ENCODE peak calls at places on chromosomes 13 and 19, in six cellular contexts. One of them, this sample, is unnamed.

GRCh38 chr19:4760285-4760650 is 31.3 kb upstream of the FEM1A start:
- DNase-seq in amniotic epithelial cell: no peak
- DNase-seq in stromal cell of bone marrow: no peak
- DNase-seq in pancreas: no peak
- DNase-seq in natural killer cell: no peak
- DNase-seq in stimulated activated CD8-positive, alpha-beta memory T cell treated with anti-CD3 and anti-CD28 coated beads, Interleukin-2, amount 100 ng/mL, for 1 hour: no peak
- DNase-seq in this sample: no peak

GRCh38 chr13:52159159-52159982 is at the start of gene NEK3:
- DNase-seq in amniotic epithelial cell: peak; percentile 69
- DNase-seq in stromal cell of bone marrow: peak; percentile 50
- DNase-seq in pancreas: peak; percentile 67
- DNase-seq in natural killer cell: peak; percentile 70
- DNase-seq in stimulated activated CD8-positive, alpha-beta memory T cell treated with anti-CD3 and anti-CD28 coated beads, Interleukin-2, amount 100 ng/mL, for 1 hour: peak; percentile 19
- DNase-seq in this sample: peak; percentile 66

GRCh38 chr13:99425485-99426341 is 75.6 kb upstream of the TM9SF2 start:
- DNase-seq in amniotic epithelial cell: no peak
- DNase-seq in stromal cell of bone marrow: no peak
- DNase-seq in pancreas: no peak
- DNase-seq in natural killer cell: no peak
- DNase-seq in stimulated activated CD8-positive, alpha-beta memory T cell treated with anti-CD3 and anti-CD28 coated beads, Interleukin-2, amount 100 ng/mL, for 1 hour: no peak
- DNase-seq in this sample: peak; percentile 37

GRCh38 chr13:30847697-30848307 is 58.3 kb upstream of the MEDAG start:
- DNase-seq in amniotic epithelial cell: peak; percentile 100
- DNase-seq in stromal cell of bone marrow: peak; percentile 100
- DNase-seq in pancreas: no peak
- DNase-seq in natural killer cell: no peak
- DNase-seq in stimulated activated CD8-positive, alpha-beta memory T cell treated with anti-CD3 and anti-CD28 coated beads, Interleukin-2, amount 100 ng/mL, for 1 hour: no peak
- DNase-seq in this sample: no peak

GRCh38 chr13:69292789-69293425 is 814.7 kb upstream of the ATXN8OS start:
- DNase-seq in amniotic epithelial cell: no peak
- DNase-seq in stromal cell of bone marrow: no peak
- DNase-seq in pancreas: no peak
- DNase-seq in natural killer cell: no peak
- DNase-seq in stimulated activated CD8-positive, alpha-beta memory T cell treated with anti-CD3 and anti-CD28 coated beads, Interleukin-2, amount 100 ng/mL, for 1 hour: no peak
- DNase-seq in this sample: no peak

GRCh38 chr19:5117421-5117820 is 148.5 kb downstream of the KDM4B start:
- DNase-seq in amniotic epithelial cell: no peak
- DNase-seq in stromal cell of bone marrow: no peak
- DNase-seq in pancreas: no peak
- DNase-seq in natural killer cell: no peak
- DNase-seq in stimulated activated CD8-positive, alpha-beta memory T cell treated with anti-CD3 and anti-CD28 coated beads, Interleukin-2, amount 100 ng/mL, for 1 hour: no peak
- DNase-seq in this sample: no peak

GRCh38 chr13:46964789-46965527 is 68.1 kb upstream of the HTR2A start:
- DNase-seq in amniotic epithelial cell: peak; percentile 28
- DNase-seq in stromal cell of bone marrow: peak; percentile 68
- DNase-seq in pancreas: no peak
- DNase-seq in natural killer cell: no peak
- DNase-seq in stimulated activated CD8-positive, alpha-beta memory T cell treated with anti-CD3 and anti-CD28 coated beads, Interleukin-2, amount 100 ng/mL, for 1 hour: no peak
- DNase-seq in this sample: no peak

GRCh38 chr13:112245959-112246358 is 130.2 kb upstream of the SPACA7 start:
- DNase-seq in amniotic epithelial cell: no peak
- DNase-seq in stromal cell of bone marrow: no peak
- DNase-seq in pancreas: no peak
- DNase-seq in natural killer cell: no peak
- DNase-seq in stimulated activated CD8-positive, alpha-beta memory T cell treated with anti-CD3 and anti-CD28 coated beads, Interleukin-2, amount 100 ng/mL, for 1 hour: no peak
- DNase-seq in this sample: no peak

GRCh38 chr13:81194362-81194761 is 853.4 kb upstream of the SPRY2 start:
- DNase-seq in amniotic epithelial cell: no peak
- DNase-seq in stromal cell of bone marrow: no peak
- DNase-seq in pancreas: no peak
- DNase-seq in natural killer cell: no peak
- DNase-seq in stimulated activated CD8-positive, alpha-beta memory T cell treated with anti-CD3 and anti-CD28 coated beads, Interleukin-2, amount 100 ng/mL, for 1 hour: no peak
- DNase-seq in this sample: no peak

GRCh38 chr13:114019367-114019766 is 45.5 kb upstream of the C13orf46 start:
- DNase-seq in amniotic epithelial cell: no peak
- DNase-seq in stromal cell of bone marrow: no peak
- DNase-seq in pancreas: no peak
- DNase-seq in natural killer cell: no peak
- DNase-seq in stimulated activated CD8-positive, alpha-beta memory T cell treated with anti-CD3 and anti-CD28 coated beads, Interleukin-2, amount 100 ng/mL, for 1 hour: peak; percentile 24
- DNase-seq in this sample: no peak

GRCh38 chr19:703651-704446 is 4.9 kb upstream of the PALM start:
- DNase-seq in amniotic epithelial cell: peak; percentile 37
- DNase-seq in stromal cell of bone marrow: no peak
- DNase-seq in pancreas: peak; percentile 51
- DNase-seq in natural killer cell: peak; percentile 73
- DNase-seq in stimulated activated CD8-positive, alpha-beta memory T cell treated with anti-CD3 and anti-CD28 coated beads, Interleukin-2, amount 100 ng/mL, for 1 hour: peak; percentile 50
- DNase-seq in this sample: peak; percentile 84

GRCh38 chr19:54109651-54110050 is 5.8 kb downstream of the TFPT start:
- DNase-seq in amniotic epithelial cell: no peak
- DNase-seq in stromal cell of bone marrow: no peak
- DNase-seq in pancreas: no peak
- DNase-seq in natural killer cell: no peak
- DNase-seq in stimulated activated CD8-positive, alpha-beta memory T cell treated with anti-CD3 and anti-CD28 coated beads, Interleukin-2, amount 100 ng/mL, for 1 hour: no peak
- DNase-seq in this sample: no peak

GRCh38 chr13:114035583-114036501 is 62.0 kb upstream of the C13orf46 start:
- DNase-seq in amniotic epithelial cell: no peak
- DNase-seq in stromal cell of bone marrow: no peak
- DNase-seq in pancreas: no peak
- DNase-seq in natural killer cell: no peak
- DNase-seq in stimulated activated CD8-positive, alpha-beta memory T cell treated with anti-CD3 and anti-CD28 coated beads, Interleukin-2, amount 100 ng/mL, for 1 hour: no peak
- DNase-seq in this sample: no peak

GRCh38 chr19:49700563-49700962 is 9.6 kb downstream of the CPT1C start:
- DNase-seq in amniotic epithelial cell: no peak
- DNase-seq in stromal cell of bone marrow: no peak
- DNase-seq in pancreas: no peak
- DNase-seq in natural killer cell: no peak
- DNase-seq in stimulated activated CD8-positive, alpha-beta memory T cell treated with anti-CD3 and anti-CD28 coated beads, Interleukin-2, amount 100 ng/mL, for 1 hour: no peak
- DNase-seq in this sample: no peak

GRCh38 chr19:45809643-45810159 is 5.4 kb downstream of the RSPH6A start:
- DNase-seq in amniotic epithelial cell: peak; percentile 73
- DNase-seq in stromal cell of bone marrow: peak; percentile 41
- DNase-seq in pancreas: no peak
- DNase-seq in natural killer cell: no peak
- DNase-seq in stimulated activated CD8-positive, alpha-beta memory T cell treated with anti-CD3 and anti-CD28 coated beads, Interleukin-2, amount 100 ng/mL, for 1 hour: no peak
- DNase-seq in this sample: no peak

GRCh38 chr13:51148223-51148951 is 37.3 kb upstream of the C13orf42 start:
- DNase-seq in amniotic epithelial cell: no peak
- DNase-seq in stromal cell of bone marrow: no peak
- DNase-seq in pancreas: no peak
- DNase-seq in natural killer cell: no peak
- DNase-seq in stimulated activated CD8-positive, alpha-beta memory T cell treated with anti-CD3 and anti-CD28 coated beads, Interleukin-2, amount 100 ng/mL, for 1 hour: no peak
- DNase-seq in this sample: no peak

GRCh38 chr13:64917566-64917965 is 2312.6 kb downstream of the PCDH9 start:
- DNase-seq in amniotic epithelial cell: no peak
- DNase-seq in stromal cell of bone marrow: no peak
- DNase-seq in pancreas: no peak
- DNase-seq in natural killer cell: no peak
- DNase-seq in stimulated activated CD8-positive, alpha-beta memory T cell treated with anti-CD3 and anti-CD28 coated beads, Interleukin-2, amount 100 ng/mL, for 1 hour: no peak
- DNase-seq in this sample: no peak

GRCh38 chr13:66461021-66461420 is 769.1 kb downstream of the PCDH9 start:
- DNase-seq in amniotic epithelial cell: peak; percentile 33
- DNase-seq in stromal cell of bone marrow: peak; percentile 17
- DNase-seq in pancreas: no peak
- DNase-seq in natural killer cell: no peak
- DNase-seq in stimulated activated CD8-positive, alpha-beta memory T cell treated with anti-CD3 and anti-CD28 coated beads, Interleukin-2, amount 100 ng/mL, for 1 hour: no peak
- DNase-seq in this sample: no peak

GRCh38 chr13:73754727-73755292 is 379.4 kb downstream of the KLF12 start:
- DNase-seq in amniotic epithelial cell: peak; percentile 64
- DNase-seq in stromal cell of bone marrow: peak; percentile 38
- DNase-seq in pancreas: peak; percentile 18
- DNase-seq in natural killer cell: no peak
- DNase-seq in stimulated activated CD8-positive, alpha-beta memory T cell treated with anti-CD3 and anti-CD28 coated beads, Interleukin-2, amount 100 ng/mL, for 1 hour: no peak
- DNase-seq in this sample: no peak

GRCh38 chr19:32471095-32471494 is 65.5 kb downstream of the DPY19L3 start:
- DNase-seq in amniotic epithelial cell: no peak
- DNase-seq in stromal cell of bone marrow: no peak
- DNase-seq in pancreas: no peak
- DNase-seq in natural killer cell: no peak
- DNase-seq in stimulated activated CD8-positive, alpha-beta memory T cell treated with anti-CD3 and anti-CD28 coated beads, Interleukin-2, amount 100 ng/mL, for 1 hour: no peak
- DNase-seq in this sample: no peak

GRCh38 chr19:35266904-35267817 is 1.6 kb upstream of the USF2 start:
- DNase-seq in amniotic epithelial cell: peak; percentile 18
- DNase-seq in stromal cell of bone marrow: no peak
- DNase-seq in pancreas: peak; percentile 60
- DNase-seq in natural killer cell: peak; percentile 54
- DNase-seq in stimulated activated CD8-positive, alpha-beta memory T cell treated with anti-CD3 and anti-CD28 coated beads, Interleukin-2, amount 100 ng/mL, for 1 hour: no peak
- DNase-seq in this sample: no peak